ENCODE peak calls at places on chromosome 10, in seven cellular contexts. K is fibroblast of villous mesenchyme, V is cardiac fibroblast, G is psoas muscle, R is SK-N-SH, Z is coronary artery, M is lung. A is an unnamed sample.
A peak's percentile ranks its signal among the peaks of the same experiment; 100 is the strongest.

GRCh38 chr10:128064615-128065580 is 61.3 kb downstream of the MKI67 start:
- DNase-seq in K (peak; percentile 95), V (peak; percentile 87), G (peak; percentile 87), R (no peak), Z (peak; percentile 77), M (peak; percentile 72), A (peak; percentile 91)

GRCh38 chr10:69815099-69815498 is 13.4 kb downstream of the COL13A1 start:
- DNase-seq in K (no peak), V (no peak), G (no peak), R (no peak), Z (no peak), M (no peak), A (no peak)

GRCh38 chr10:94174838-94175237 is 181.1 kb downstream of the PLCE1 start:
- DNase-seq in K (no peak), V (no peak), G (no peak), R (no peak), Z (no peak), M (no peak), A (peak; percentile 23)

GRCh38 chr10:6494934-6495592 is 85.0 kb downstream of the PRKCQ start:
- DNase-seq in K (no peak), V (no peak), G (no peak), R (no peak), Z (no peak), M (no peak), A (no peak)

GRCh38 chr10:131973160-131973951 is 8.4 kb downstream of the BNIP3 start:
- DNase-seq in K (no peak), V (no peak), G (peak; percentile 70), R (no peak), Z (no peak), M (no peak), A (no peak)

GRCh38 chr10:128796513-128796912 is 670.3 kb upstream of the MKI67 start:
- DNase-seq in K (no peak), V (no peak), G (no peak), R (no peak), Z (no peak), M (no peak), A (no peak)

GRCh38 chr10:110820321-110820814 is 51.4 kb upstream of the PDCD4 start:
- DNase-seq in K (peak; percentile 24), V (peak; percentile 41), G (peak; percentile 81), R (peak; percentile 54), Z (peak; percentile 85), M (no peak), A (no peak)

GRCh38 chr10:79084012-79084971 is 15.5 kb downstream of the ZMIZ1 start:
- DNase-seq in K (peak; percentile 94), V (peak; percentile 96), G (peak; percentile 97), R (peak; percentile 59), Z (peak; percentile 92), M (peak; percentile 93), A (peak; percentile 85)

GRCh38 chr10:74096777-74097176 is 53.9 kb downstream of the AP3M1 start:
- DNase-seq in K (no peak), V (no peak), G (no peak), R (no peak), Z (no peak), M (no peak), A (no peak)

GRCh38 chr10:28545967-28546644 is 13.2 kb downstream of the WAC start:
- DNase-seq in K (no peak), V (no peak), G (no peak), R (no peak), Z (no peak), M (no peak), A (no peak)

GRCh38 chr10:98431016-98431415 is 15.7 kb downstream of the HPS1 start:
- DNase-seq in K (no peak), V (no peak), G (no peak), R (no peak), Z (no peak), M (no peak), A (no peak)

GRCh38 chr10:35421553-35422178 is 85.4 kb downstream of the CCNY start:
- DNase-seq in K (peak; percentile 94), V (peak; percentile 86), G (no peak), R (no peak), Z (no peak), M (no peak), A (peak; percentile 93)

GRCh38 chr10:12160664-12161063 is 31.2 kb downstream of the SEC61A2 start:
- DNase-seq in K (no peak), V (no peak), G (no peak), R (no peak), Z (no peak), M (no peak), A (no peak)

GRCh38 chr10:8136745-8137144 is 82.3 kb downstream of the GATA3 start:
- DNase-seq in K (no peak), V (no peak), G (no peak), R (no peak), Z (no peak), M (no peak), A (no peak)

GRCh38 chr10:101284171-101285092 is 55.2 kb upstream of the LBX1 start:
- DNase-seq in K (no peak), V (no peak), G (no peak), R (no peak), Z (no peak), M (no peak), A (no peak)
- H3K4me3 ChIP-seq in K (no peak overlapping the region), V (no peak overlapping the region), G (peak overlapping the region; percentile 38), R (no peak overlapping the region), Z (peak overlapping the region; percentile 60), M (no peak overlapping the region), A (no peak overlapping the region)

GRCh38 chr10:83427101-83427500 is 712.2 kb upstream of the GHITM start:
- DNase-seq in K (no peak), V (no peak), G (no peak), R (peak; percentile 1), Z (no peak), M (no peak), A (no peak)

GRCh38 chr10:83425306-83425705 is 714.0 kb upstream of the GHITM start:
- DNase-seq in K (no peak), V (no peak), G (no peak), R (no peak), Z (no peak), M (no peak), A (no peak)
- TF ChIP-seq CTCF in K (no peak), V (no peak), G (no peak), R (no peak), Z (no peak), M (no peak), A (no peak)

GRCh38 chr10:100267237-100268104 is at the start of gene CWF19L1:
- DNase-seq in K (peak; percentile 93), V (peak; percentile 92), G (peak; percentile 92), R (peak; percentile 87), Z (peak; percentile 90), M (peak; percentile 88), A (peak; percentile 86)

GRCh38 chr10:100265821-100266485 is 1.5 kb downstream of the CWF19L1 start:
- DNase-seq in K (no peak), V (no peak), G (no peak), R (no peak), Z (no peak), M (no peak), A (no peak)
- H3K4me3 ChIP-seq in K (peak overlapping the region; percentile 100), V (peak overlapping the region; percentile 98), G (peak overlapping the region; percentile 95), R (peak overlapping the region; percentile 88), Z (no peak overlapping the region), M (no peak overlapping the region), A (no peak overlapping the region)

GRCh38 chr10:76422769-76423168 is 991.3 kb downstream of the LRMDA start:
- DNase-seq in K (no peak), V (no peak), G (no peak), R (no peak), Z (no peak), M (no peak), A (no peak)
- TF ChIP-seq CTCF in K (peak; percentile 28), V (no peak), G (no peak), R (no peak), Z (no peak), M (no peak), A (no peak)

GRCh38 chr10:32341596-32341995 is 5.4 kb downstream of the EPC1 start:
- DNase-seq in K (no peak), V (no peak), G (no peak), R (no peak), Z (no peak), M (no peak), A (peak; percentile 57)
- H3K4me3 ChIP-seq in K (no peak overlapping the region), V (no peak overlapping the region), G (no peak overlapping the region), R (no peak overlapping the region), Z (peak overlapping the region; percentile 32), M (no peak overlapping the region), A (no peak overlapping the region)

DNA sequence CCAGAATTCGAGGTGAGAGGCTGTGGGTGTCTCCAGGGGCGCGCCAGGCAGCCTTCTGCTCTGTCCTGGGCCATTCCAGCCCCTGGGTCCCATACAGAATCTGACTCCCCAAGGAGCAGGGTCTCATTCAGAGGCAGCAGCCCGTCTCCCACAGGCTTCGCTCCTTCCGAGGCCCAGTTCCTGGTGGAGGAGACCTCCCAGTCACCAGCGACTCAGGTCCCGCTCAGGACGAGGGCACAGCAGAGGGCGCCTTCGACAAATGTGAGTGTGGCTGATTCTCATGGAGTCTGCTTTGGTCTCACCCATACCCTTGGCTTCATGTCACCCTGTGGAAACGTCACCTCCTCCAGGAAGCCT is 81.8 kb upstream of the GPR26 start:
- DNase-seq in K (no peak), V (no peak), G (no peak), R (no peak), Z (no peak), M (no peak), A (no peak)
- TF ChIP-seq CTCF in K (no peak), V (no peak), G (no peak), R (no peak), Z (no peak), M (no peak), A (no peak)